ENCODE peak calls at places on chromosomes 6 and 20, in four cellular contexts. Z is transverse colon, J is body of pancreas, I is OCI-LY7. F is an unnamed sample.

GRCh38 chr20:37411408-37412306 is 65.7 kb downstream of the SRC start:
- DNase-seq in I (no peak), J (no peak), Z (no peak), F (no peak)

GRCh38 chr6:116518621-116519020 is 7.2 kb downstream of the CALHM5 start:
- DNase-seq in J (no peak), I (no peak), Z (no peak), F (no peak)

GRCh38 chr6:136772685-136773472 is 19.4 kb downstream of the MAP3K5 start:
- DNase-seq in I (peak), Z (no peak), J (peak), F (peak)

GRCh38 chr20:43579861-43580793 is 10.6 kb upstream of the IFT52 start:
- DNase-seq in Z (no peak), I (no peak), J (no peak), F (no peak)

GRCh38 chr6:455006-455585 is 63.5 kb downstream of the IRF4 start:
- DNase-seq in J (no peak), I (no peak), Z (no peak), F (no peak)

GRCh38 chr6:141653590-141653989 is 479.1 kb upstream of the GJE1 start:
- DNase-seq in Z (no peak), J (no peak), I (no peak), F (no peak)

GRCh38 chr6:117956386-117956785 is 49.3 kb downstream of the SLC35F1 start:
- DNase-seq in I (no peak), Z (no peak), J (no peak), F (no peak)

GRCh38 chr6:39335780-39336541 is 13.5 kb upstream of the KCNK16 start:
- DNase-seq in Z (peak), J (no peak), I (no peak), F (no peak)

GRCh38 chr6:121105461-121105860 is 228.8 kb downstream of the TBC1D32 start:
- DNase-seq in J (no peak), I (no peak), Z (no peak), F (no peak)

GRCh38 chr6:144297498-144298166 is 12.5 kb downstream of the UTRN start:
- DNase-seq in Z (no peak), J (no peak), I (no peak), F (no peak)

GRCh38 chr20:8187740-8188139 is 55.7 kb downstream of the PLCB1 start:
- DNase-seq in J (no peak), I (no peak), Z (no peak), F (no peak)

GRCh38 chr6:156943167-156943566 is 166.0 kb downstream of the ARID1B start:
- DNase-seq in Z (no peak), J (no peak), I (no peak), F (no peak)

GRCh38 chr20:50052550-50052949 is 60.4 kb downstream of the UBE2V1 start:
- DNase-seq in I (no peak), Z (no peak), J (no peak), F (no peak)

GRCh38 chr6:157518399-157519250 is 137.6 kb downstream of the ZDHHC14 start:
- DNase-seq in J (no peak), Z (no peak), I (no peak), F (no peak)

GRCh38 chr6:10093282-10093681 is 321.6 kb downstream of the TFAP2A start:
- DNase-seq in Z (no peak), I (no peak), J (no peak), F (no peak)

GRCh38 chr6:76719449-76719848 is 647.0 kb upstream of the IMPG1 start:
- DNase-seq in Z (no peak), I (no peak), J (no peak), F (no peak)

GRCh38 chr6:150008588-150008987 is 16.7 kb downstream of the RAET1L start:
- DNase-seq in J (no peak), I (no peak), Z (no peak), F (peak)

DNA sequence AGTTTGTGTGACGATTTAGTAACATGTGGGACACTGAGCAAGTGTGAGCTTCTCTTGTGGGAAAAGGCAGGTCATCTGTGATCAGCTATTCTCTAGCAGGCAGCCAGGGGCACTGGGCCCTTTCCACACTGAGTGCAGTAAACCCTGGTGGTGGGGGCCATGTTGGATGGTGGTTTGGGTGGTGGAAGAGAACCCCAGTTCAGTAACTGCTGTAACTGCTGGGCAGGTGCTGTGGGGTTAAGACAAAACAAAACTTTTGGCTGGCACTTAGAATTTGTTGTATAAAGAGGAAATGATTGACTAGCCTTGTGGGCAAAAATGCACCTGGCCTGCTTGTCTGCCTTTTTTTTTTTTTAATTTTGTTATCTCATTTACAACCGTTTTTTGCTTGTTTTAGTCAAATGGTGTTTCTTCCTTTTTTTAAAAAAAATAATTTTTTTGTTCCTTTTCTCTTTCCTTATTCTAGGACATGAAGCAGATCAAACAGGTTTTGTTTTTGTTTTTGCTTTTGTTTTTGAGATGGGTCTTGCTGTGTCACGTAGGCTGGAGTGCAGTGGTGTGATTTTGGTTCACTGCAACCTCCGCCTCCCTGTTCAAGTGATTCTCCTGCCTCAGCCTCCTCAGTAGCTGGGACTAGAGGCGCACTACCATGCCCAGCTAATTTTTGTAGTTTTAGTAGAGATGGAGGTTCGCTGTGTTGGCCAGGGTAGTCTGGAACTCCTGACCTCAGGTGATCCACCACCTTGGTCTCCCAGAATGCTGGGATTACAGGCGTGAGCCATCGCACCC is 59.8 kb downstream of the IGF2R start:
- DNase-seq in I (peak), J (no peak), Z (no peak), F (no peak)
- TF ChIP-seq CTCF in I (no peak), J (peak), Z (no peak), F (no peak)

GRCh38 chr6:56767892-56768531 is 125.3 kb upstream of the DST start:
- DNase-seq in Z (no peak), I (no peak), J (no peak), F (no peak)
- TF ChIP-seq CTCF in Z (no peak), I (no peak), J (no peak), F (no peak)

GRCh38 chr6:66861007-66861541 is 1154.0 kb upstream of the EYS start:
- DNase-seq in Z (no peak), I (no peak), J (no peak), F (no peak)

GRCh38 chr6:66866801-66867200 is 1159.8 kb upstream of the EYS start:
- DNase-seq in I (no peak), Z (no peak), J (no peak), F (no peak)

DNA sequence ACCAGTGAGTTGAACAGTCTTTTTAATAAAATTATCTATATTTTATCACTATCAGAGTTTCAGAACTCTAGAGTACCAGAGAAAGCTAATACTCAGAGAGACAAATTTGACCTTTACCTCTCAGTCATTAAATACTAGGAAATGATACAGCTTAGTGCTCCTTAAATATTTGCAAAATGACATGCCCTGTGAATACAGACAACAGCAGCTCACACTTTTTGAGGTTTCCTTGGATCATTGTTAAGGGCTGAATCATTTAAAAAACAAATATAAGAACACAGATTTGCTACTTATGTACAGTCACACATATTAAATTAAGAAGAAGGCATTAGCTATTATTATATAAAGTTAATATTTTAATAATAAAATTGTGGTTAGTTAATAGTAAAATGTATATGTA is 1158.7 kb upstream of the EYS start:
- DNase-seq in I (no peak), J (no peak), Z (no peak), F (no peak)
- TF ChIP-seq CTCF in I (no peak), J (no peak), Z (no peak), F (no peak)

DNA sequence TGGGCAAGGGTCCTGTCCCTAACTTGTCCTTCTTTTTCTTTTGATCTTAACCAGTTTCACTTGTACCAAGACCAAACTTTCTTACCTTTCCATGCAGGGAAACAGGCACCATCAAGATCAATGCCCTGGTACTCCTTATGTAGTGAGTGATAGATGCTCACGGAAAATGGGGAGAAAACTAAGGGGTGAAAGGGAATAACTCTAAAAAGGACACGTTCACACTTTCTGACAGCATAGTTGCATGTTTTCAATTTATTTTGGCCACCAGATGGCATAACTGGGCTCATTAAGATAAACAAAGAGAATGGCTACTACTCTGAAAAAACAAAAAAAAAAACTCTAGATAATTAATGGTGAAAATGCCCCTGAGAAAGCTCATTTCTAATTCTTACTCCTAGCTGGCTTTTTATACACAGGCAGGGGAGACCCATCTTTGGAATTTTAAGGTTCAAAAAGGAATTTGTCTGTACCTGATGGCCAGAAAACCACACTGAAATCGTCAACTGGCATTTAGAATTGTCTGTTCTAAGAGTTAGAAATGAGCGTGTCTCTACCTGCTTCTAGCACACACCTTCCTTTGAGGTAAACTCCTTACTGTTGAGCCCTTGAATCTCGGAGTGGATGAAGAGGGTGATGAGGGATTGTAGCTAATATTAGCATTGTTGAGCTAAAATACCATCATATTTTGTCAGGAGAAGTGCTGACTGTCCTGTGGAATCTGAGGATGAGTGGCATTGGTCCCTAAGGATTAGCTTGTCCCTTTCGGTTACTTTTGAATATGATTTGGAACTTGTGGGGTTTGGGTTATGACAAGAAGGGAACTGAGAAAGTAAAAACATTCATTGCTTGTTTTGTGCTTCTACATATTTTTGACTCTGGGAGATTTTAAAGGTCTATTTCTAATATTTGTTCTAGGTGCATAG is 62.2 kb upstream of the DDR1 start:
- DNase-seq in J (peak), I (peak), Z (no peak), F (peak)
- TF ChIP-seq CTCF in J (peak), I (peak), Z (peak), F (peak)

GRCh38 chr6:119078449-119079287 is at the start of gene FAM184A:
- DNase-seq in I (no peak), Z (peak), J (peak), F (peak)
- TF ChIP-seq CTCF in I (no peak), Z (peak), J (peak), F (no peak)

DNA sequence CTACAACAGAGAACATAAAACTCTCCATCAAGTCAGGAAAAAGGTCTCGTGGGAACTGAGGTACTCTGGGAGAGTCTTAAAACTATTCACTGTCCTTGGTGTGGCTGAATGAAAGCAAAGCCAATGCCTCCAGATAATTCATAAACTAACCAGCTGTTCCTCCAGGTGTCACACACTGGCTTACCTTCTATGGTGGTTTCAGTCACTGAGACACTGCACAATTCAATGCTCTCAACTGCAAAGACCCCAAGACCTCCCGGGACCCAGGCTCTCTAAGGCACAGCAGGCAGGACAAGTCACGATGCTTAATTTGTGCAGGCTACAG is 100.8 kb downstream of the GMPR start:
- DNase-seq in Z (no peak), J (no peak), I (no peak), F (no peak)
- TF ChIP-seq CTCF in Z (no peak), J (no peak), I (no peak), F (no peak)

DNA sequence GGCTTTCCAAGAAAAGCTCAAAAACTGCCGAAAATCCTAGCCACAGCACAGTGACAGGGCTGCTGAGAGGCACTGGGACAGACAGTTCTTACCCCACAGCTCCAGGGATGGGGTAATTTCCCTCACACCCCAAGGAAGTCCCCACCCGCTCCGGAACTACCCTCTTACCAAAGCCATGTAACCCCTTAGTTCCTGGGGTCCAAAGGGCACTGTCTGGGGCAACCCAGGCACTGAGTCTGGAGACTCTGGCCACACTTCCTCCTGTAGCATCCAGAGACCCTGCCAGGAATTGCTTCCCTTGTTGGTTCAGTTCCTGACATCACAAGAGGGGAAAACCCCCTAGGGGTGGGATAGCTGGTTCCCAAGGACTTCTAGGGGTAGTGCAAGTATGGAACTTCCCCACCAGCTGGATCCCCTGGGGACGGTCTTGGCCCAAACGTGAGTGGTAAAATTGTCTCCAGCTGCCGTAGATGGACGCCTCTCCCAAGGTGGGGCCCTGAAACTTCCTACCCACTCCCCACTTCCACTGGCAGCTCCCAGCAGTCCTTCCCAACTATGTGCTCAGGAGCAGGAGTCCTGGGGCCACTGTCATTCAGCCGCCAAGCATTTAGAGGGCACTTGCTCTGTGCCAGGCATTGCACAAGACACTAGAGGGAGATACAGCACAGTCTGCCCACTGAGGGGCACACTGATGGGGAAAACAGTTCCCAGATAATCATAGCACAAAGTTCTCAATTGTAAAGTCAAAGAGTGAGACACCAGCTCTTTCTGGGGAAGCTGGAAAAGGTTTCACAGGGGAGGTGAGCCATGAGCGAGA is 17.3 kb upstream of the HCK start:
- DNase-seq in Z (no peak), J (no peak), I (peak), F (no peak)
- TF ChIP-seq CTCF in Z (no peak), J (no peak), I (peak), F (no peak)

GRCh38 chr6:40723967-40724366 is 136.8 kb upstream of the LRFN2 start:
- DNase-seq in I (no peak), Z (no peak), J (no peak), F (no peak)

GRCh38 chr6:40725390-40725789 is 138.2 kb upstream of the LRFN2 start:
- DNase-seq in J (no peak), I (no peak), Z (no peak), F (no peak)

GRCh38 chr6:40722553-40723258 is 135.5 kb upstream of the LRFN2 start:
- DNase-seq in J (no peak), I (no peak), Z (no peak), F (no peak)

GRCh38 chr6:40722081-40722480 is 134.9 kb upstream of the LRFN2 start:
- DNase-seq in Z (no peak), J (no peak), I (no peak), F (no peak)

GRCh38 chr6:40727272-40727671 is 140.1 kb upstream of the LRFN2 start:
- DNase-seq in J (no peak), I (no peak), Z (no peak), F (no peak)
- TF ChIP-seq CTCF in J (no peak), I (peak), Z (no peak), F (no peak)

GRCh38 chr20:60024245-60024644 is 66.0 kb downstream of the CDH26 start:
- DNase-seq in Z (no peak), I (no peak), J (no peak), F (no peak)

GRCh38 chr20:60020251-60020650 is 62.0 kb downstream of the CDH26 start:
- DNase-seq in Z (no peak), I (no peak), J (no peak), F (no peak)

GRCh38 chr20:60026010-60026409 is 67.8 kb downstream of the CDH26 start:
- DNase-seq in J (no peak), I (no peak), Z (no peak), F (no peak)

GRCh38 chr20:60022849-60023248 is 64.6 kb downstream of the CDH26 start:
- DNase-seq in Z (no peak), I (no peak), J (no peak), F (no peak)

GRCh38 chr20:60024801-60025200 is 66.6 kb downstream of the CDH26 start:
- DNase-seq in I (no peak), Z (no peak), J (no peak), F (no peak)
- TF ChIP-seq CTCF in I (no peak), Z (no peak), J (no peak), F (no peak)